ENCODE peak calls at places on chromosome 2, in nine cellular contexts. K is MCF 10A; I is memory B cell; X is islet precursor cell; N is effector CD8-positive, alpha-beta T cell; E is caudate nucleus; J is activated CD4-positive, alpha-beta T cell treated with anti-CD3 and anti-CD28 coated beads for 4 hours; B is GM04504; U is HEK293T. P is an unnamed sample.

GRCh38 chr2:61016392-61017002 is 1.0 kb upstream of the PEX13 start:
- DNase-seq in B (no peak), X (no peak), I (no peak), E (no peak), N (no peak), J (no peak), K (no peak), U (no peak), P (peak)

GRCh38 chr2:129758461-129759185 is 220.8 kb upstream of the RAB6C start:
- DNase-seq in X (peak), K (no peak), N (no peak), B (no peak), J (no peak), U (no peak), E (no peak), I (no peak), P (peak)

GRCh38 chr2:237636578-237636977 is 9.2 kb downstream of the LRRFIP1 start:
- DNase-seq in E (no peak), N (no peak), I (no peak), J (no peak), U (no peak), B (no peak), K (no peak), X (no peak), P (no peak)

GRCh38 chr2:1814616-1815015 is 70.3 kb upstream of the PXDN start:
- DNase-seq in J (no peak), I (no peak), N (no peak), B (no peak), E (no peak), U (no peak), X (no peak), K (no peak), P (no peak)

GRCh38 chr2:204024503-204024902 is 87.9 kb downstream of the ICOS start:
- DNase-seq in K (peak), U (peak), X (peak), N (no peak), E (no peak), I (no peak), B (peak), J (peak), P (peak)

GRCh38 chr2:64405476-64406406 is 48.2 kb upstream of the LGALSL start:
- DNase-seq in N (no peak), U (no peak), K (peak), E (no peak), B (peak), J (no peak), X (no peak), I (no peak), P (no peak)

GRCh38 chr2:100812141-100812540 is 7.8 kb upstream of the NPAS2 start:
- DNase-seq in I (no peak), N (no peak), J (peak), X (peak), U (no peak), E (no peak), K (no peak), B (no peak), P (no peak)

GRCh38 chr2:207727256-207727655 is 15.8 kb downstream of the CCNYL1 start:
- DNase-seq in J (no peak), N (no peak), E (no peak), U (no peak), I (no peak), X (no peak), K (peak), B (peak), P (no peak)

GRCh38 chr2:136013286-136013685 is 27.9 kb upstream of the DARS1 start:
- DNase-seq in N (no peak), E (no peak), B (no peak), X (no peak), J (no peak), U (no peak), I (no peak), K (no peak), P (no peak)

GRCh38 chr2:213086050-213086449 is 65.4 kb downstream of the IKZF2 start:
- DNase-seq in J (no peak), I (no peak), K (no peak), B (no peak), X (no peak), E (no peak), U (no peak), N (no peak), P (no peak)

GRCh38 chr2:19141234-19142004 is 217.0 kb downstream of the OSR1 start:
- DNase-seq in E (no peak), N (no peak), B (no peak), I (no peak), U (no peak), K (no peak), X (no peak), J (no peak), P (no peak)